ENCODE peak calls at places on chromosomes 16 and 17, in ten cellular contexts. One of them, this sample, is unnamed.

GRCh38 chr17:81329279-81329926 is 34.3 kb upstream of the SLC38A10 start:
- DNase-seq in EL: peak; percentile 96
- DNase-seq in uterus: peak; percentile 94
- DNase-seq in astrocyte of the spinal cord: peak; percentile 87
- DNase-seq in HCT116: peak; percentile 91
- DNase-seq in posterior vena cava: peak; percentile 96
- DNase-seq in T-helper 1 cell: no peak
- DNase-seq in activated T-helper 2 cell treated with anti-CD3 and anti-CD28 coated beads, Interferon-gamma antibody, Interleukin-2, Interleukin-4, amounts not matched to agents 10 μg/mL and 5 μg/mL and 100 μg/mL, durations not matched to agents 14 hours and 24 hours and 36 hours: no peak
- DNase-seq in WTC11: peak; percentile 69
- DNase-seq in NCI-H1105 treated with DMSO at 0.1 percent for 48 hours: no peak
- DNase-seq in this sample: peak; percentile 98

GRCh38 chr16:62105244-62105643 is 69.0 kb upstream of the CDH8 start:
- DNase-seq in astrocyte of the spinal cord: no peak
- DNase-seq in EL: no peak
- DNase-seq in WTC11: no peak
- DNase-seq in HCT116: no peak
- DNase-seq in T-helper 1 cell: no peak
- DNase-seq in uterus: no peak
- DNase-seq in activated T-helper 2 cell treated with anti-CD3 and anti-CD28 coated beads, Interferon-gamma antibody, Interleukin-2, Interleukin-4, amounts not matched to agents 10 μg/mL and 5 μg/mL and 100 μg/mL, durations not matched to agents 14 hours and 24 hours and 36 hours: no peak
- DNase-seq in posterior vena cava: no peak
- DNase-seq in NCI-H1105 treated with DMSO at 0.1 percent for 48 hours: no peak
- DNase-seq in this sample: no peak

GRCh38 chr16:84041881-84042280 is 714 bp downstream of the SLC38A8 start:
- DNase-seq in HCT116: no peak
- DNase-seq in astrocyte of the spinal cord: no peak
- DNase-seq in uterus: no peak
- DNase-seq in T-helper 1 cell: no peak
- DNase-seq in EL: no peak
- DNase-seq in WTC11: no peak
- DNase-seq in NCI-H1105 treated with DMSO at 0.1 percent for 48 hours: no peak
- DNase-seq in posterior vena cava: no peak
- DNase-seq in activated T-helper 2 cell treated with anti-CD3 and anti-CD28 coated beads, Interferon-gamma antibody, Interleukin-2, Interleukin-4, amounts not matched to agents 10 μg/mL and 5 μg/mL and 100 μg/mL, durations not matched to agents 14 hours and 24 hours and 36 hours: no peak
- DNase-seq in this sample: no peak

GRCh38 chr17:76867578-76868175 is 527 bp upstream of the MGAT5B start:
- DNase-seq in T-helper 1 cell: no peak
- DNase-seq in NCI-H1105 treated with DMSO at 0.1 percent for 48 hours: no peak
- DNase-seq in activated T-helper 2 cell treated with anti-CD3 and anti-CD28 coated beads, Interferon-gamma antibody, Interleukin-2, Interleukin-4, amounts not matched to agents 10 μg/mL and 5 μg/mL and 100 μg/mL, durations not matched to agents 14 hours and 24 hours and 36 hours: no peak
- DNase-seq in posterior vena cava: no peak
- DNase-seq in EL: peak; percentile 68
- DNase-seq in astrocyte of the spinal cord: peak; percentile 62
- DNase-seq in WTC11: peak; percentile 40
- DNase-seq in HCT116: no peak
- DNase-seq in uterus: no peak
- DNase-seq in this sample: peak; percentile 69

GRCh38 chr16:30472328-30472942 is at the start of gene ITGAL:
- DNase-seq in NCI-H1105 treated with DMSO at 0.1 percent for 48 hours: no peak
- DNase-seq in uterus: no peak
- DNase-seq in T-helper 1 cell: peak; percentile 63
- DNase-seq in activated T-helper 2 cell treated with anti-CD3 and anti-CD28 coated beads, Interferon-gamma antibody, Interleukin-2, Interleukin-4, amounts not matched to agents 10 μg/mL and 5 μg/mL and 100 μg/mL, durations not matched to agents 14 hours and 24 hours and 36 hours: peak; percentile 83
- DNase-seq in HCT116: no peak
- DNase-seq in EL: no peak
- DNase-seq in WTC11: no peak
- DNase-seq in astrocyte of the spinal cord: no peak
- DNase-seq in posterior vena cava: peak; percentile 88
- DNase-seq in this sample: no peak

GRCh38 chr16:62363451-62363850 is 327.2 kb upstream of the CDH8 start:
- DNase-seq in activated T-helper 2 cell treated with anti-CD3 and anti-CD28 coated beads, Interferon-gamma antibody, Interleukin-2, Interleukin-4, amounts not matched to agents 10 μg/mL and 5 μg/mL and 100 μg/mL, durations not matched to agents 14 hours and 24 hours and 36 hours: no peak
- DNase-seq in astrocyte of the spinal cord: no peak
- DNase-seq in WTC11: no peak
- DNase-seq in NCI-H1105 treated with DMSO at 0.1 percent for 48 hours: no peak
- DNase-seq in uterus: no peak
- DNase-seq in HCT116: no peak
- DNase-seq in T-helper 1 cell: no peak
- DNase-seq in posterior vena cava: no peak
- DNase-seq in EL: no peak
- DNase-seq in this sample: no peak

GRCh38 chr17:77741109-77741508 is 217.4 kb upstream of the TNRC6C start:
- DNase-seq in posterior vena cava: no peak
- DNase-seq in NCI-H1105 treated with DMSO at 0.1 percent for 48 hours: no peak
- DNase-seq in astrocyte of the spinal cord: no peak
- DNase-seq in activated T-helper 2 cell treated with anti-CD3 and anti-CD28 coated beads, Interferon-gamma antibody, Interleukin-2, Interleukin-4, amounts not matched to agents 10 μg/mL and 5 μg/mL and 100 μg/mL, durations not matched to agents 14 hours and 24 hours and 36 hours: no peak
- DNase-seq in uterus: no peak
- DNase-seq in WTC11: peak; percentile 79
- DNase-seq in HCT116: no peak
- DNase-seq in T-helper 1 cell: no peak
- DNase-seq in EL: no peak
- DNase-seq in this sample: no peak

GRCh38 chr17:82059272-82060000 is 6.2 kb downstream of the DUS1L start:
- DNase-seq in posterior vena cava: no peak
- DNase-seq in activated T-helper 2 cell treated with anti-CD3 and anti-CD28 coated beads, Interferon-gamma antibody, Interleukin-2, Interleukin-4, amounts not matched to agents 10 μg/mL and 5 μg/mL and 100 μg/mL, durations not matched to agents 14 hours and 24 hours and 36 hours: no peak
- DNase-seq in astrocyte of the spinal cord: no peak
- DNase-seq in T-helper 1 cell: no peak
- DNase-seq in uterus: no peak
- DNase-seq in HCT116: no peak
- DNase-seq in EL: no peak
- DNase-seq in NCI-H1105 treated with DMSO at 0.1 percent for 48 hours: no peak
- DNase-seq in WTC11: no peak
- DNase-seq in this sample: peak; percentile 8